ENCODE peak calls at places on chromosomes 4 and X, in four cellular contexts. One of them, this sample, is unnamed.

GRCh38 chrX:30781711-30782444 is 107.2 kb downstream of the TAB3 start:
- DNase-seq in endothelial cell of umbilical vein: no peak
- DNase-seq in fibroblast of lung: no peak
- DNase-seq in lower lobe of right lung: no peak
- DNase-seq in this sample: no peak

GRCh38 chrX:153719238-153719637 is 4.9 kb downstream of the BCAP31 start:
- DNase-seq in endothelial cell of umbilical vein: no peak
- DNase-seq in lower lobe of right lung: no peak
- DNase-seq in fibroblast of lung: no peak
- DNase-seq in this sample: no peak

GRCh38 chr4:169492436-169493163 is 119.8 kb downstream of the NEK1 start:
- DNase-seq in lower lobe of right lung: no peak
- DNase-seq in endothelial cell of umbilical vein: peak; percentile 52
- DNase-seq in fibroblast of lung: peak; percentile 17
- DNase-seq in this sample: no peak

GRCh38 chr4:85028910-85029309 is 62.4 kb upstream of the WDFY3 start:
- DNase-seq in lower lobe of right lung: no peak
- DNase-seq in endothelial cell of umbilical vein: no peak
- DNase-seq in fibroblast of lung: peak; percentile 21
- DNase-seq in this sample: no peak

GRCh38 chrX:125202486-125203378 is 116.9 kb upstream of the TEX13C start:
- DNase-seq in lower lobe of right lung: no peak
- DNase-seq in endothelial cell of umbilical vein: no peak
- DNase-seq in fibroblast of lung: no peak
- DNase-seq in this sample: no peak

GRCh38 chrX:111779582-111779981 is 96.4 kb upstream of the TRPC5OS start:
- DNase-seq in fibroblast of lung: no peak
- DNase-seq in endothelial cell of umbilical vein: no peak
- DNase-seq in lower lobe of right lung: no peak
- DNase-seq in this sample: no peak

GRCh38 chr4:137310593-137311490 is 221.5 kb downstream of the PCDH18 start:
- DNase-seq in endothelial cell of umbilical vein: no peak
- DNase-seq in lower lobe of right lung: no peak
- DNase-seq in fibroblast of lung: peak; percentile 89
- DNase-seq in this sample: peak; percentile 49

GRCh38 chr4:3302164-3302785 is 9.5 kb downstream of the RGS12 start:
- DNase-seq in endothelial cell of umbilical vein: peak; percentile 74
- DNase-seq in lower lobe of right lung: no peak
- DNase-seq in fibroblast of lung: peak; percentile 64
- DNase-seq in this sample: no peak

GRCh38 chr4:124432500-124432899 is 280.0 kb downstream of the ANKRD50 start:
- DNase-seq in fibroblast of lung: peak; percentile 77
- DNase-seq in endothelial cell of umbilical vein: peak; percentile 94
- DNase-seq in lower lobe of right lung: no peak
- DNase-seq in this sample: peak; percentile 85

GRCh38 chr4:23930750-23931488 is 41.1 kb upstream of the PPARGC1A start:
- DNase-seq in endothelial cell of umbilical vein: no peak
- DNase-seq in lower lobe of right lung: peak; percentile 61
- DNase-seq in fibroblast of lung: peak; percentile 32
- DNase-seq in this sample: peak; percentile 96

GRCh38 chrX:2875798-2876399 is 47.2 kb downstream of the GYG2 start:
- DNase-seq in endothelial cell of umbilical vein: no peak
- DNase-seq in fibroblast of lung: no peak
- DNase-seq in lower lobe of right lung: no peak
- DNase-seq in this sample: no peak

GRCh38 chr4:47334597-47335185 is 128.8 kb downstream of the COMMD8 start:
- DNase-seq in endothelial cell of umbilical vein: no peak
- DNase-seq in fibroblast of lung: peak; percentile 66
- DNase-seq in lower lobe of right lung: no peak
- DNase-seq in this sample: no peak

GRCh38 chr4:186058253-186058979 is 10.5 kb upstream of the TLR3 start:
- DNase-seq in lower lobe of right lung: no peak
- DNase-seq in fibroblast of lung: no peak
- DNase-seq in endothelial cell of umbilical vein: no peak
- DNase-seq in this sample: no peak

GRCh38 chrX:6386837-6387236 is 148.1 kb downstream of the VCX3A start:
- DNase-seq in fibroblast of lung: no peak
- DNase-seq in endothelial cell of umbilical vein: no peak
- DNase-seq in lower lobe of right lung: no peak
- DNase-seq in this sample: no peak

GRCh38 chr4:2814627-2815026 is 21.7 kb downstream of the SH3BP2 start:
- DNase-seq in endothelial cell of umbilical vein: no peak
- DNase-seq in fibroblast of lung: no peak
- DNase-seq in lower lobe of right lung: no peak
- DNase-seq in this sample: no peak

GRCh38 chrX:120207009-120207610 is 43.5 kb upstream of the ZBTB33 start:
- DNase-seq in fibroblast of lung: no peak
- DNase-seq in endothelial cell of umbilical vein: no peak
- DNase-seq in lower lobe of right lung: no peak
- DNase-seq in this sample: no peak

GRCh38 chrX:64394874-64395567 is at the start of gene MTMR8:
- DNase-seq in fibroblast of lung: no peak
- DNase-seq in lower lobe of right lung: peak; percentile 78
- DNase-seq in endothelial cell of umbilical vein: peak; percentile 1
- DNase-seq in this sample: peak; percentile 8
- H3K4me3 ChIP-seq in fibroblast of lung: peak within 1 kb of the TSS; percentile 61
- H3K4me3 ChIP-seq in lower lobe of right lung: peak within 1 kb of the TSS; percentile 67
- H3K4me3 ChIP-seq in endothelial cell of umbilical vein: no peak within 1 kb of the TSS
- H3K4me3 ChIP-seq in this sample: peak within 1 kb of the TSS; percentile 71

GRCh38 chr4:76407440-76408119 is 13.4 kb downstream of the CCDC158 start:
- DNase-seq in endothelial cell of umbilical vein: no peak
- DNase-seq in fibroblast of lung: peak; percentile 42
- DNase-seq in lower lobe of right lung: no peak
- DNase-seq in this sample: no peak
- TF ChIP-seq CTCF in endothelial cell of umbilical vein: no peak
- TF ChIP-seq CTCF in fibroblast of lung: no peak
- TF ChIP-seq CTCF in lower lobe of right lung: no peak
- TF ChIP-seq CTCF in this sample: no peak

DNA sequence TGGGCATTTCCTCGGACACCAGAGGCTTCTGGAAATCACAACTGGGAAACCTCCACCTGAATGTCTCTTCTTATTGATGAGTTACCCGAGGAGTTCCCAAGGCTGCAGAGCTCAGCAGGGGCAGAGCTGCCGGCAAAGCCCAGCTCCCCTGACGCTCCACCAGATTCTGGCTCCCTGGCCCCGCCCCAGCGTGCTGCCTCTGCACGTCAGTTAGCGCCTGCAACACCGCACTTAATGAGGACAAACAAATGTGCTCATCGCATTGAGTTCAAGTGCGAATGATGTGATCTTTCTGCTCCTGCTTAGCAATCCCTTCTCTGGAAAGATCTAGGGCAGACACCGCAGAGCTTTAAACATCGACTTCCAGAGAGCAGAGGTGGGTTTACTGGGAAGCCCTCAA is 55.5 kb upstream of the FBXW7 start:
- DNase-seq in endothelial cell of umbilical vein: peak; percentile 19
- DNase-seq in lower lobe of right lung: peak; percentile 60
- DNase-seq in fibroblast of lung: peak; percentile 53
- DNase-seq in this sample: no peak
- H3K4me3 ChIP-seq in endothelial cell of umbilical vein: no peak overlapping the region
- H3K4me3 ChIP-seq in lower lobe of right lung: no peak overlapping the region
- H3K4me3 ChIP-seq in fibroblast of lung: peak overlapping the region; percentile 36
- H3K4me3 ChIP-seq in this sample: peak overlapping the region; percentile 26

DNA sequence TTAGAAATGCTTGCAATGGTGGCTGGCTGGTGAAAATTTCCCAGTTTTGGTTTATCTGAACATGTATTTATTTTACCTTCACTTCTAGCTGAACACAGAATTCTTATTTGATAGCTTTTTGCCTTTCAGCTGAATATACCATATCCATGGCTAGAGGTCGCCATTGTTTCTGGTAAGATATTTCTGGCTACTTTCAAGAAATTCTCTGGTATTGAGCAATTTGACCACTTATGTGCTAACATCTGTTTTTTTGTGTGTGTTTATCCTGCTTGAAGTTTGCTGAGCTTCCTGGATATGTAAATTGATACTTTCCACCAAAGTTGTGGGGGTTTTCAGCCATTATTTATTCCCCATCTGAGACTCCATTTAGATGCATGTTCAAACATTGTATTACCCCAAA is 75.4 kb downstream of the FBXW7 start:
- DNase-seq in lower lobe of right lung: no peak
- DNase-seq in endothelial cell of umbilical vein: no peak
- DNase-seq in fibroblast of lung: peak; percentile 55
- DNase-seq in this sample: no peak
- TF ChIP-seq CTCF in lower lobe of right lung: no peak
- TF ChIP-seq CTCF in endothelial cell of umbilical vein: no peak
- TF ChIP-seq CTCF in fibroblast of lung: peak; percentile 40
- TF ChIP-seq CTCF in this sample: no peak

DNA sequence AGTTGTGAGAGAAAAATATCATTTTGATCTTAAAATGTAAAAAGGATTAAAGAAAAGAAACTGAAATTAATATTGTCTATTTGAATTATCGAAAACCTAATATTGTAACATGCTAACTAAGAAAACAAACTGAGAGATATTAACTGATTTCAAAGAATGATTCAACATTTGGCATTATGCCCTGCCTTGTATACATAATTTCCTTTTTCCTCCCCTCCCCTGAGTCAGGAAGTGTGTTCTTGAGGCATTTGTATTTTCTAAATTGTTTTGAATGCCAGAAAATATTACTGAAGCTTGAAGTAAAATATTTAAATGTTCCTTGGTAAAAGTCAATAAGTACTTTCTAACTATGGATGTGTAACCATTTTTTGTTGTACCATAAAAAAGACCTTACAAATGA is 49.4 kb downstream of the RPS6KA3 start:
- DNase-seq in lower lobe of right lung: no peak
- DNase-seq in fibroblast of lung: peak; percentile 67
- DNase-seq in endothelial cell of umbilical vein: peak; percentile 82
- DNase-seq in this sample: no peak
- H3K4me3 ChIP-seq in lower lobe of right lung: peak overlapping the region; percentile 32
- H3K4me3 ChIP-seq in fibroblast of lung: no peak overlapping the region
- H3K4me3 ChIP-seq in endothelial cell of umbilical vein: no peak overlapping the region
- H3K4me3 ChIP-seq in this sample: no peak overlapping the region

GRCh38 chr4:117400039-117400835 is 314.9 kb upstream of the TRAM1L1 start:
- DNase-seq in lower lobe of right lung: no peak
- DNase-seq in endothelial cell of umbilical vein: peak; percentile 82
- DNase-seq in fibroblast of lung: peak; percentile 89
- DNase-seq in this sample: peak; percentile 79
- TF ChIP-seq CTCF in lower lobe of right lung: no peak
- TF ChIP-seq CTCF in endothelial cell of umbilical vein: no peak
- TF ChIP-seq CTCF in fibroblast of lung: no peak
- TF ChIP-seq CTCF in this sample: no peak

DNA sequence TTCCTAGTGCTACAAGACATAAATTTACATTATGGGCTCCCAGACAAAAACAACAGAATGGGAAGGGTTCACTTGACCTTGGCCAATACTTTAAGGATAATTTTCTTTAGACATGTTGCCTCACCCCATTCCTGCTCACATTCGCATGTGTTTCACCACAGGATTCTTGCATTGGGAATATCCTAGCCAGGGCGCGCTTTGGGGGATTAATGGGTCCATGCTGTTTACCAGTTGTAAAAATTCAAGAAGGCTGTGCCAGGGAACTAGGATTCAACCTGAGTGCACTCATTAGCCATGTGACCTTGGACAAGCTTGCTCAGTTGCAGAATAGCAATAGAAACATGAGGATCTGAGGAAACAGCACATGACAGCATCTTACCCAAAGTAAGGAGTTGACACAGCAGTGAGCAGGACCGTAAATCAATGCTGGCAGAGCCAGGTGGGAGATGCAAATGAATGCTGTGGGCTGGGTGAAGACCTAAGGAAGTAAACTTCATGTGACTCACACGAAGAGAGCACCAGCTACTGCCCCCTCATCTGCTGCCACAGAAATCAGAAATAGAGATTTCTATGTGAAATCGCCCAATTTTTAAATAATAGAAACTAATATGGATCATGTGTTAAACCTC is 72.9 kb upstream of the C1QTNF7 start:
- DNase-seq in lower lobe of right lung: no peak
- DNase-seq in endothelial cell of umbilical vein: no peak
- DNase-seq in fibroblast of lung: no peak
- DNase-seq in this sample: no peak
- H3K4me3 ChIP-seq in lower lobe of right lung: no peak overlapping the region
- H3K4me3 ChIP-seq in endothelial cell of umbilical vein: no peak overlapping the region
- H3K4me3 ChIP-seq in fibroblast of lung: no peak overlapping the region
- H3K4me3 ChIP-seq in this sample: no peak overlapping the region

GRCh38 chr4:94390804-94391410 is 48.3 kb upstream of the HPGDS start:
- DNase-seq in fibroblast of lung: no peak
- DNase-seq in lower lobe of right lung: no peak
- DNase-seq in endothelial cell of umbilical vein: peak; percentile 41
- DNase-seq in this sample: no peak
- TF ChIP-seq CTCF in fibroblast of lung: peak; percentile 61
- TF ChIP-seq CTCF in lower lobe of right lung: peak; percentile 47
- TF ChIP-seq CTCF in endothelial cell of umbilical vein: peak; percentile 39
- TF ChIP-seq CTCF in this sample: peak; percentile 68

DNA sequence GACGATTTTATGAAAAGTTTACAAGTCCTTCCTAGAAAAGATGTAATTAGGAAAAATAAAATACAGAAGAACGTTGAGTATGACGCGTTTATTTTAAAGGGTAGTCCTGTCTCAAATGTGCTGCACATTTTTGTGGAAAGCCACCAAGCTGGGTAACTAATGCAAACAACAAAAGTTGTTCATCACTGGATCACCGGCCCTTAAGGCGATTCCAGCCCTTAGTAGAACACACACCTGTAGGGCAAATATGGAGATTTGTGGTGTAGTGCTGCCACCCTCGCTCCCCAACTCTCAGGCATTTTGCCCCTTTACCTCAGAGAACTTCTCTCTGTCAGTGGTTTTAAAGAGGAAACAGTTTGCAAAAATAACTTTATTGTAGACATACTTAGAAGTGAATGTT is 1.9 kb downstream of the TBL1X start:
- DNase-seq in lower lobe of right lung: no peak
- DNase-seq in fibroblast of lung: no peak
- DNase-seq in endothelial cell of umbilical vein: no peak
- DNase-seq in this sample: no peak
- H3K4me3 ChIP-seq in lower lobe of right lung: peak overlapping the region; percentile 66
- H3K4me3 ChIP-seq in fibroblast of lung: peak overlapping the region; percentile 63
- H3K4me3 ChIP-seq in endothelial cell of umbilical vein: no peak overlapping the region
- H3K4me3 ChIP-seq in this sample: peak overlapping the region; percentile 59

GRCh38 chr4:109315818-109316217 is 13.4 kb upstream of the COL25A1 start:
- DNase-seq in endothelial cell of umbilical vein: peak; percentile 13
- DNase-seq in fibroblast of lung: no peak
- DNase-seq in lower lobe of right lung: no peak
- DNase-seq in this sample: no peak
- TF ChIP-seq CTCF in endothelial cell of umbilical vein: peak; percentile 27
- TF ChIP-seq CTCF in fibroblast of lung: peak; percentile 10
- TF ChIP-seq CTCF in lower lobe of right lung: no peak
- TF ChIP-seq CTCF in this sample: peak; percentile 47

This sample was measured in retinal pigment epithelial cell.